ENCODE peak calls at places on chromosome 20, in eight cellular contexts. H is SJSA1; Z is esophagus squamous epithelium; I is uterus; D is ovary; A is effector memory CD4-positive, alpha-beta T cell; V is IMR-90; P is neuronal stem cell. Q is an unnamed sample.
A peak's percentile ranks its signal among the peaks of the same experiment; 100 is the strongest.

GRCh38 chr20:23415958-23416583 is 5.2 kb downstream of the NAPB start:
- DNase-seq in H (no peak), Z (no peak), I (no peak), D (no peak), A (no peak), V (no peak), P (no peak), Q (no peak)

GRCh38 chr20:62309947-62310756 is 7.4 kb downstream of the ADRM1 start:
- DNase-seq in H (no peak), Z (no peak), I (no peak), D (peak; percentile 31), A (no peak), V (no peak), P (no peak), Q (no peak)

GRCh38 chr20:57804470-57805250 is 94.8 kb upstream of the PMEPA1 start:
- DNase-seq in H (no peak), Z (no peak), I (no peak), D (no peak), A (no peak), V (no peak), P (no peak), Q (no peak)

GRCh38 chr20:46682063-46682821 is 7.0 kb downstream of the TP53RK start:
- DNase-seq in H (no peak), Z (no peak), I (no peak), D (no peak), A (no peak), V (no peak), P (no peak), Q (no peak)

GRCh38 chr20:24977797-24978196 is 14.8 kb downstream of the APMAP start:
- DNase-seq in H (no peak), Z (no peak), I (no peak), D (no peak), A (no peak), V (no peak), P (no peak), Q (no peak)

GRCh38 chr20:4063631-4064030 is 48.3 kb upstream of the RNF24 start:
- DNase-seq in H (no peak), Z (no peak), I (no peak), D (no peak), A (no peak), V (peak; percentile 41), P (no peak), Q (no peak)

GRCh38 chr20:4956200-4956810 is 45.0 kb downstream of the SLC23A2 start:
- DNase-seq in H (peak; percentile 27), Z (no peak), I (no peak), D (no peak), A (no peak), V (peak; percentile 75), P (peak; percentile 44), Q (no peak)

GRCh38 chr20:63737940-63738686 is 1.5 kb upstream of the SLC2A4RG start:
- DNase-seq in H (no peak), Z (no peak), I (no peak), D (peak; percentile 37), A (no peak), V (no peak), P (no peak), Q (peak; percentile 80)

GRCh38 chr20:58715709-58716475 is 23.3 kb downstream of the NPEPL1 start:
- DNase-seq in H (no peak), Z (no peak), I (no peak), D (peak; percentile 5), A (no peak), V (no peak), P (no peak), Q (no peak)

GRCh38 chr20:23078994-23079364 is 7.1 kb downstream of the CD93 start:
- DNase-seq in H (no peak), Z (no peak), I (no peak), D (no peak), A (no peak), V (no peak), P (no peak), Q (no peak)

DNA sequence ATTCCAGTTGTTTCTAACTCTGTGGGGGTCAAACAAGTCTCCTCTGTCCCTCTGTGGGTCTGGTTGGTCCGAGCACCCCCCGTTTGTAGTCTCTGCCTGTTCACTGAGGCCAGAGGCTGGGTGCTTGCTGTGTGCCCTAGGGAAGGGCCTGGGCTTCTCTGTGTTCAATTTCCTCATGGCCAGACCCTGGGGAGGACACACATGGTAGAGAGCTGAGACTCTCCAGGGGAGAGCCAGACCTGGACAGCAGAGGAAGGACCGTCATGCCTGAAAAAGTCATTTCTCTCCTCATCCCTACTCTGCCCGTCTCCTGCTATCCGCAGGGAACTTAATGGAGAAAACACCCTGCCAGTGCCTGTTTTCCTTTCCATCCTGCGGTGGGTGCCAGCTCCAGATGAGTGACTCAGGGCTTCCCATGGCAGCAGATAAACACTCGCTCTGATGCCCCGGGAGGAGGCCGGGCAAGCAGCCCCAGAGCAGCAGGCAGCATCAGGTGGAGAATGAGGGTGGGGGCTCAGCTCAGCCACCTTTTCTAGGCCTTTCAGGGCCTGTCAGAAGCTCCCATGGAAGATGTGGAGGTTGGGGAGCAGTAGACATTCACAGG is 51.9 kb downstream of the SNAI1 start:
- DNase-seq in H (no peak), Z (no peak), I (peak; percentile 31), D (no peak), A (no peak), V (peak; percentile 37), P (no peak), Q (peak; percentile 67)
- H3K4me1 ChIP-seq in H (peaks cover 41% of the 10 kb centered on the region), Z (peaks cover 41% of the 10 kb centered on the region), I (peaks cover 12% of the 10 kb centered on the region), D (peaks cover 3% of the 10 kb centered on the region), A (no peaks in the 10 kb centered on the region), V (peaks cover 18% of the 10 kb centered on the region), P (peaks cover 4% of the 10 kb centered on the region), Q (peaks cover 4% of the 10 kb centered on the region)

DNA sequence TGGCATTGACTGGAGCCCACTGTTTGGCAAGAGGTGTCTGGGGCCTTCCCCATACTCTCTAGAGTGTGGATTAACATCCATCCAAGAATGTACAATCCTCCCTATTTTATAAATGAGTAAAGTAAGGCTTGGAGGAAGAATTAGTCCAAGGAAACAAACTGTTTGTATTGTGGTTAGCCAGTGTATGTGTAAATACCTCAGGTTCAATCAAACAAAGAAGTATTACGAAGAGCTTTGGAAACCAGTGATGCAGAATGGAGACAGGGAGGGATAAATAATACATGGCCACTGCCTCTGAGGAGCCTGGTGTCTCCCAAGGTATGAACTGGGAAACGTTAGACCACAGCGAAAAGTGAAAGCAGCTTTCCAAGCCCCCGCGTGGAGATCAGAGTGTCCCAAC is 226.6 kb upstream of the RIN2 start:
- DNase-seq in H (no peak), Z (no peak), I (no peak), D (no peak), A (no peak), V (no peak), P (no peak), Q (no peak)
- H3K4me1 ChIP-seq in H (no peaks in the 10 kb centered on the region), Z (no peaks in the 10 kb centered on the region), I (no peaks in the 10 kb centered on the region), D (no peaks in the 10 kb centered on the region), A (no peaks in the 10 kb centered on the region), V (no peaks in the 10 kb centered on the region), P (no peaks in the 10 kb centered on the region), Q (no peaks in the 10 kb centered on the region)

GRCh38 chr20:36478137-36478905 is 63.0 kb upstream of the MYL9 start:
- DNase-seq in H (no peak), Z (no peak), I (no peak), D (no peak), A (no peak), V (peak; percentile 54), P (no peak), Q (peak; percentile 31)
- H3K4me1 ChIP-seq in H (peaks cover 65% of the 10 kb centered on the region), Z (peaks cover 72% of the 10 kb centered on the region), I (peaks cover 15% of the 10 kb centered on the region), D (peaks cover 16% of the 10 kb centered on the region), A (no peaks in the 10 kb centered on the region), V (peaks cover 40% of the 10 kb centered on the region), P (no peaks in the 10 kb centered on the region), Q (peaks cover 54% of the 10 kb centered on the region)

DNA sequence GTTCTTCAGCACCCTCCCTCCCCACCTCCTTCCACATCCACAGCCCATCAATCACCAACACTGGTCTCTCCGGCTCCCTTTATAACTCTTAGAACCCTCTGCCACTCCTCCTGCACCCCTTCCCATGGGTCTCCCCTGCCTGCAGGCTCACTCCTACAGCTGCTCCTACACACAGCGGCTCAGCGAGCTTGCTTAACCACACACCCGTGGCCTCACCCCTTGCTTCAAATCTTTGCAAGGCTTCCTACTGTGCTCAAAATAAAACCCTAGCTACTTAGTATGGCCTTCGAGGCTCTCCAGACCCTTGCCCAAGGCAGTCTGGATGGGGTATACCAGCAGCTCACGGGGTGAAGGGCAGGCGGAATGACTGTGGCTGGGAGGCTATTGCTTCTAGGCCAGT is 63.7 kb downstream of the JPH2 start:
- DNase-seq in H (no peak), Z (no peak), I (no peak), D (no peak), A (no peak), V (no peak), P (no peak), Q (no peak)
- H3K4me1 ChIP-seq in H (no peaks in the 10 kb centered on the region), Z (no peaks in the 10 kb centered on the region), I (peaks cover 5% of the 10 kb centered on the region), D (no peaks in the 10 kb centered on the region), A (no peaks in the 10 kb centered on the region), V (no peaks in the 10 kb centered on the region), P (no peaks in the 10 kb centered on the region), Q (peaks cover 3% of the 10 kb centered on the region)

GRCh38 chr20:19977373-19977770 is 39.8 kb upstream of the NAA20 start:
- DNase-seq in H (no peak), Z (no peak), I (no peak), D (no peak), A (no peak), V (no peak), P (no peak), Q (no peak)
- H3K4me1 ChIP-seq in H (peaks cover 70% of the 10 kb centered on the region), Z (peaks cover 97% of the 10 kb centered on the region), I (peaks cover 5% of the 10 kb centered on the region), D (peaks cover 20% of the 10 kb centered on the region), A (peaks cover 16% of the 10 kb centered on the region), V (peaks cover 25% of the 10 kb centered on the region), P (peaks cover 6% of the 10 kb centered on the region), Q (peaks cover 24% of the 10 kb centered on the region)

GRCh38 chr20:33246077-33246476 is 10.3 kb downstream of the BPIFA1 start:
- DNase-seq in H (no peak), Z (no peak), I (no peak), D (no peak), A (no peak), V (no peak), P (no peak), Q (no peak)
- H3K4me1 ChIP-seq in H (no peaks in the 10 kb centered on the region), Z (no peaks in the 10 kb centered on the region), I (no peaks in the 10 kb centered on the region), D (no peaks in the 10 kb centered on the region), A (no peaks in the 10 kb centered on the region), V (no peaks in the 10 kb centered on the region), P (no peaks in the 10 kb centered on the region), Q (no peaks in the 10 kb centered on the region)

GRCh38 chr20:37343212-37343993 is 2.5 kb upstream of the SRC start:
- DNase-seq in H (no peak), Z (no peak), I (no peak), D (no peak), A (no peak), V (no peak), P (no peak), Q (no peak)
- H3K4me1 ChIP-seq in H (peaks cover 24% of the 10 kb centered on the region), Z (peaks cover 51% of the 10 kb centered on the region), I (no peaks in the 10 kb centered on the region), D (peaks cover 5% of the 10 kb centered on the region), A (peaks cover 3% of the 10 kb centered on the region), V (peaks cover 13% of the 10 kb centered on the region), P (peaks cover 13% of the 10 kb centered on the region), Q (no peaks in the 10 kb centered on the region)

DNA sequence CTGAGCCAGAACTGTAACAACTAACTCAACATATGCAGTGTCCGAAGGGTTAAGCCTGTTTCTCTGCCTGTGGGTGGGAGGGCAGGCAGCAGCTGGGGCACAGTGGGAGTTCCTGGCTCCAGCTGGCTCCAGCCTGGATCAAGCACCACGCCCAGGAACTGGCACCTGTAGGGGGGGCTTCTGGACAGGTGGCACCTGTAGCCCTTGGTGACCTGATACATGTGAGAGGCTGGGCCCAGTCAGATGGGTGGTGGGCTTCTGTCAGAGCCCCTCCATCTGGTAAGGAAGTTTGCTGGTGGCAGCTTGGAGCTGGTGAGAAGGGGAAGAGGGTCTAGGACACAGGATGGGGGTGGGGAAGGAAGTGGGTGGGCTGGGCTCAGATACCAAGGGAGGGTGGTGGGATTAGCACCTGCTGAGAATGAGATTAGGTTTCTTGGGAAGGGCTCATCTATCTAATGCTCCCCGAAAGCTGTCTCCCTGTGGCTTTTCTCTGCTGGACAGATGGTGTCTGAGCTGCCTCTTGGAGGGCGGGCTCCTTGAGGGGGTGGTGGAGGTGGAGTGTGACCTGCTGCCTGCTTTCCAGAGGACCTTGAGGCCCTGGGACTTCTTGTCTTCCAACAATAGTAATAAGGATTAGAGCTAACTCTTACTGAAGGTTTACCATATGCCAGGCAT is 28.5 kb downstream of the BCL2L1 start:
- DNase-seq in H (no peak), Z (no peak), I (no peak), D (no peak), A (no peak), V (no peak), P (no peak), Q (no peak)
- H3K4me1 ChIP-seq in H (peaks cover 42% of the 10 kb centered on the region), Z (peaks cover 74% of the 10 kb centered on the region), I (peaks cover 4% of the 10 kb centered on the region), D (peaks cover 9% of the 10 kb centered on the region), A (peaks cover 5% of the 10 kb centered on the region), V (peaks cover 25% of the 10 kb centered on the region), P (no peaks in the 10 kb centered on the region), Q (peaks cover 21% of the 10 kb centered on the region)

Q was measured in right cardiac atrium.